ENCODE peak calls at places on chromosomes 16 and 17, in seven cellular contexts. A, G, H, E, V, R and Z are unnamed samples.

GRCh38 chr17:79007504-79008381 is 1.8 kb downstream of the CANT1 start:
- DNase-seq in G (no peak), H (peak; percentile 73), R (no peak), A (no peak), V (no peak), E (no peak), Z (no peak)

GRCh38 chr17:67068999-67069398 is 24.6 kb downstream of the CACNG1 start:
- DNase-seq in G (peak; percentile 10), A (no peak), H (no peak), V (peak; percentile 7), R (no peak), E (peak; percentile 12), Z (no peak)

GRCh38 chr17:77440571-77440981 is 299.8 kb downstream of the SEC14L1 start:
- DNase-seq in E (no peak), R (no peak), G (no peak), V (no peak), H (peak; percentile 29), A (no peak), Z (no peak)

GRCh38 chr17:1557355-1558095 is 5.1 kb downstream of the PITPNA start:
- DNase-seq in H (peak; percentile 37), G (peak; percentile 61), R (no peak), A (no peak), E (peak; percentile 53), V (peak; percentile 37), Z (peak; percentile 86)

GRCh38 chr17:55238931-55239297 is 25.8 kb upstream of the HLF start:
- DNase-seq in R (no peak), H (no peak), G (no peak), E (peak; percentile 19), A (no peak), V (no peak), Z (no peak)

GRCh38 chr17:17971431-17972125 is 622 bp downstream of the TOM1L2 start:
- DNase-seq in V (no peak), E (no peak), R (no peak), A (no peak), H (peak; percentile 48), G (peak; percentile 47), Z (peak; percentile 51)

GRCh38 chr16:1991135-1991551 is 1.4 kb downstream of the SYNGR3 start:
- DNase-seq in V (no peak), E (no peak), G (no peak), R (no peak), H (peak; percentile 79), A (no peak), Z (no peak)

GRCh38 chr17:77271421-77271820 is 130.7 kb downstream of the SEC14L1 start:
- DNase-seq in V (no peak), A (no peak), E (no peak), R (no peak), G (no peak), H (no peak), Z (no peak)

GRCh38 chr17:31470592-31470991 is 79.1 kb downstream of the RAB11FIP4 start:
- DNase-seq in G (no peak), R (no peak), V (no peak), H (no peak), A (no peak), E (no peak), Z (no peak)

GRCh38 chr17:78774956-78775571 is 7.0 kb downstream of the CYTH1 start:
- DNase-seq in E (no peak), A (no peak), G (no peak), R (no peak), H (peak; percentile 55), V (no peak), Z (peak; percentile 34)

GRCh38 chr16:71373073-71373472 is 14.6 kb downstream of the CALB2 start:
- DNase-seq in V (peak; percentile 12), R (no peak), A (no peak), G (peak; percentile 16), E (peak; percentile 79), H (no peak), Z (no peak)

GRCh38 chr16:3036726-3037315 is at the start of gene BICDL2:
- DNase-seq in A (no peak), G (no peak), E (no peak), R (no peak), H (peak; percentile 87), V (no peak), Z (no peak)
- H3K4me3 ChIP-seq in A (peak within 1 kb of the TSS; percentile 72), G (no peak within 1 kb of the TSS), E (no peak within 1 kb of the TSS), R (no peak within 1 kb of the TSS), H (peak within 1 kb of the TSS; percentile 35), V (no peak within 1 kb of the TSS), Z (no peak within 1 kb of the TSS)

DNA sequence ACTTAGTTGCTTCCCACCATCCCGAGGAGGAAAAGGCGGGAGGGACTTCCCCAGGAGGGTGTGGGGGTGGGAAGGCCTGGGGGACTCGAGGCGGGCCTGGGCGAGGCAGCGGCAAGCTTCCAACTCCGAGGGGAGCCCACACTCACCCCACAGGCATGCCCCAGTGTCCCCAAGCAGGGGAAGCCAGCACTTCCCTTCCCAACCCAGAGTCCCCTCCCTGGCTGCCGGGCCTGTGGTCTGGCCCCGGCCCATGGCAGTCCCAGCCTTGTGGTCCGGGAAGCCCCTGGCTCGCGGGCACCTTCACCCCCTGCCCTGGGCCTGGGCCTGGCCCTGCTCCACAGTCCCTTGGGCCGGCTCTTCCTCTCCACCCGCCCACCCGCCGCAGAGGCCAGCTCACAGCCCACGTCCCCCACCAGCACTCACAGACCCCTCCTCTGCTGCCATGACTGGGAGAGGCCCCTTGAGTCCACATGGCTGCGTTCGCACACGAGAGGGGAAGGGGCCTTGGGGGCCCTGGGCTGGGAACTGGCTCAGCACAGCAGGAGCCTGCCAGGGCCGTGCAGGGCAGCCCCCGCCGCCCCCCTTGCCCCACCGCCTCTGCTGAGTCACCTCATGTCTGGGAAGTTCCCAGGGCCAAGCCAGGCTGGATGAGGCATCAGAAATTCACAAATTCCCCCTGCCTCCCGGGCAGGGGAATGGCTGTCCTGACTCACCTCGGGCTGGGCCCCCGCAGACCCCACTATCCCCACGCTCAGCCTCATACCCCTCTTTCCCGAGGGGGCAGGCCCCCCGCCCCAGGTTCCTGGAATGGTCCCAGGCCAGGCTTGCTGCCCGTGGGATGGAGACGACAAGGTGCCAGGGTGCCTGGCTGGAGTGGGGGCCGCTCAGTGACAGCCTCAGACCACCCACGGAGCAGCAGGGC is 27.8 kb downstream of the BAHCC1 start:
- DNase-seq in R (no peak), V (peak; percentile 96), A (peak; percentile 87), G (peak; percentile 96), H (peak; percentile 60), E (peak; percentile 87), Z (peak; percentile 96)
- H3K4me3 ChIP-seq in R (peak overlapping the region; percentile 22), V (peak overlapping the region; percentile 15), A (no peak overlapping the region), G (peak overlapping the region; percentile 36), H (no peak overlapping the region), E (no peak overlapping the region), Z (peak overlapping the region; percentile 28)

GRCh38 chr16:53784312-53784711 is 80.4 kb downstream of the FTO start:
- DNase-seq in G (peak; percentile 73), E (no peak), R (no peak), V (no peak), A (peak; percentile 91), H (no peak), Z (no peak)
- H3K4me3 ChIP-seq in G (no peak overlapping the region), E (no peak overlapping the region), R (no peak overlapping the region), V (no peak overlapping the region), A (no peak overlapping the region), H (no peak overlapping the region), Z (no peak overlapping the region)

GRCh38 chr17:52157161-52157560 is 1.4 kb downstream of the CA10 start:
- DNase-seq in V (no peak), R (no peak), H (no peak), G (no peak), A (no peak), E (no peak), Z (no peak)

GRCh38 chr17:52158450-52159042 is at the start of gene CA10:
- DNase-seq in A (no peak), G (no peak), V (no peak), R (no peak), H (no peak), E (no peak), Z (no peak)

GRCh38 chr17:52157603-52158449 is 688 bp downstream of the CA10 start:
- DNase-seq in R (no peak), G (no peak), A (no peak), V (no peak), E (no peak), H (no peak), Z (no peak)

GRCh38 chr17:52159810-52160578 is 1.5 kb upstream of the CA10 start:
- DNase-seq in V (no peak), G (no peak), E (no peak), R (no peak), H (no peak), A (no peak), Z (no peak)

DNA sequence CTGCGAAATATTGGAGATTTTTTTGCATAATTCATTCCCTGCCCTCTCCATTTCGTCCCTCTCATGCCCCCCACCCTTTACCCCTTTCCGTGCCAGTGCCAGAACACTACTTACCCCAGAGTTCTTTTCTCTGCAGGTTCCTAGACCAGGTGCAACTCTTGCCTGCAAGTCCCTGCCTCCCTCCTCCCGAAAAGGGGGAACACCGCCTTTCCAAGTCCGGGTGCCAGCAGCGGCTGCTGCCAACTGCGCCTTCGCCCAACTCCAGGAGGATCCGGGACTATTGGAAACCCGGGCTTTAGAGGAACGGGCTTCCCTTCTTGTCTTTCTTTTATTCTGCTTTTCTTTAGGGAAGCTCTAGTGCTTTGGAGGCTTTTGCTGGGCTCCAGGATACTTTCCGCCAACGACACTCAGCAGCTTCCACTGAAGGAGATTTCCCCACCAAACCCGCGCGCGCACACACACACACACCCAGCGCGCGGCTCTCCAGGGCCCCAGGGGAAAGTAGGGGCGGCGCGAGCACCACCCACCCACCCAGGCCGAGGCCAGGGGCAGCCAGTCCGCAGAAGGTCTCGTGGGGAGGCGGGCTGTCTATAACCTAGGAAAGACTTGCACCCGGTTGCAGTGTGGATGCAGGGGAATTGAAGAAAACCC is 770 bp upstream of the CA10 start:
- DNase-seq in R (no peak), A (no peak), H (no peak), V (no peak), G (no peak), E (no peak), Z (no peak)
- H3K4me3 ChIP-seq in R (no peak overlapping the region), A (no peak overlapping the region), H (no peak overlapping the region), V (no peak overlapping the region), G (no peak overlapping the region), E (no peak overlapping the region), Z (no peak overlapping the region)

DNA sequence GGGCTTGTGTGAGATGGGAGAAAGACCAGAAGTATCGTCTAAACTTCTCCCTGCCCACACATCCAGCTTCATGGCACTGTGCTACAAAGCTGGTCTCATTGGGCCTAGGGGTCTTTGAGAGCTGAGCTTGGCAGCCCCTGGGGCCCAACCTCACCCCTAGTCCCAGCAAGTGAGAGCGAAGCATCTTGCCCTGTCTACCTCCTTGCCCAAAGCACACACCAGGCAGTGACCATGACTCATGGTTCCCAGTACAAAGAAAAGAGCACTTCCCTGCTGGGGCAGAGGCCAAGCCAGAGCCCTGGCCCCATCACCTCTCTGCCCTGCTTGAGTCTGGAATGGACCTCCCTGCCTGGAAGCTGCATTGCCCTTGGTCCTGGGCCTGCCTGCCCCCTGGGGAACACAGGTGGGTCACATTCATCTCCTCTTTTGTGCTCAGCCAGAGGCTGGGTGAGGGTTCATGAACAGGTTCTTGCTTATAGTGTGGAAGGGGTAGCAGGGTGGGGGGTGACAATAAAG is 1.2 kb downstream of the SLC16A5 start:
- DNase-seq in V (no peak), A (peak; percentile 59), H (peak; percentile 50), E (peak; percentile 48), R (no peak), G (peak; percentile 36), Z (no peak)
- H3K4me3 ChIP-seq in V (no peak overlapping the region), A (no peak overlapping the region), H (no peak overlapping the region), E (peak overlapping the region; percentile 5), R (peak overlapping the region; percentile 55), G (peak overlapping the region; percentile 60), Z (no peak overlapping the region)